ENCODE peak calls at places on chromosomes 6 and 20, in seven cellular contexts. S, K, X, V, N, T and I are unnamed samples.
A peak's percentile ranks its signal among the peaks of the same experiment; 100 is the strongest.

GRCh38 chr6:119129148-119129967 is 50.9 kb upstream of the FAM184A start:
- DNase-seq in S (peak; percentile 76), K (peak; percentile 81), X (peak; percentile 78), V (peak; percentile 30), N (no peak), T (no peak), I (no peak)

GRCh38 chr6:146871613-146872465 is 273.1 kb downstream of the ADGB start:
- DNase-seq in S (no peak), K (peak; percentile 89), X (no peak), V (no peak), N (no peak), T (no peak), I (no peak)

GRCh38 chr20:47181056-47181862 is 175.2 kb downstream of the ZMYND8 start:
- DNase-seq in S (peak; percentile 83), K (peak; percentile 82), X (peak; percentile 69), V (no peak), N (no peak), T (no peak), I (no peak)

GRCh38 chr6:7106752-7107577 is 796 bp upstream of the RREB1 start:
- DNase-seq in S (peak; percentile 16), K (no peak), X (peak; percentile 72), V (peak; percentile 28), N (peak; percentile 72), T (peak; percentile 59), I (no peak)

GRCh38 chr6:24581084-24581669 is 64.8 kb downstream of the KIAA0319 start:
- DNase-seq in S (peak; percentile 50), K (peak; percentile 58), X (peak; percentile 78), V (peak; percentile 75), N (peak; percentile 77), T (peak; percentile 72), I (no peak)

GRCh38 chr6:17291778-17292177 is 10.6 kb downstream of the RBM24 start:
- DNase-seq in S (peak; percentile 38), K (no peak), X (no peak), V (no peak), N (no peak), T (no peak), I (no peak)

GRCh38 chr20:41178904-41179432 is 41.6 kb downstream of the PLCG1 start:
- DNase-seq in S (no peak), K (no peak), X (no peak), V (peak; percentile 56), N (peak; percentile 65), T (peak; percentile 40), I (no peak)

GRCh38 chr6:137709424-137710281 is 157.4 kb upstream of the TNFAIP3 start:
- DNase-seq in S (peak; percentile 88), K (peak; percentile 79), X (peak; percentile 49), V (no peak), N (no peak), T (no peak), I (no peak)

GRCh38 chr6:41475737-41476357 is 70.3 kb upstream of the FOXP4 start:
- DNase-seq in S (no peak), K (no peak), X (no peak), V (no peak), N (no peak), T (no peak), I (no peak)

GRCh38 chr6:25641940-25642666 is 9.9 kb upstream of the SCGN start:
- DNase-seq in S (no peak), K (no peak), X (no peak), V (no peak), N (no peak), T (no peak), I (no peak)

GRCh38 chr6:169051371-169051770 is 202.3 kb downstream of the THBS2 start:
- DNase-seq in S (peak; percentile 49), K (no peak), X (no peak), V (no peak), N (no peak), T (no peak), I (no peak)

GRCh38 chr20:21229163-21229562 is 74.0 kb upstream of the XRN2 start:
- DNase-seq in S (peak; percentile 15), K (peak; percentile 15), X (no peak), V (no peak), N (no peak), T (no peak), I (no peak)

GRCh38 chr20:6121504-6121903 is 1.3 kb downstream of the FERMT1 start:
- DNase-seq in S (no peak), K (no peak), X (no peak), V (no peak), N (no peak), T (no peak), I (no peak)

GRCh38 chr6:134520181-134521115 is 202.5 kb upstream of the SGK1 start:
- DNase-seq in S (peak; percentile 67), K (peak; percentile 70), X (no peak), V (no peak), N (no peak), T (no peak), I (no peak)

GRCh38 chr6:140538926-140539325 is 1164.5 kb upstream of the CITED2 start:
- DNase-seq in S (peak; percentile 19), K (peak; percentile 28), X (no peak), V (no peak), N (no peak), T (no peak), I (no peak)

GRCh38 chr6:90940812-90941481 is 354.1 kb upstream of the MAP3K7 start:
- DNase-seq in S (peak; percentile 66), K (peak; percentile 56), X (peak; percentile 90), V (no peak), N (no peak), T (no peak), I (peak; percentile 5)

GRCh38 chr20:37346526-37347346 is 796 bp downstream of the SRC start:
- DNase-seq in S (no peak), K (no peak), X (no peak), V (no peak), N (peak; percentile 69), T (no peak), I (no peak)

GRCh38 chr20:44921447-44921846 is 11.6 kb downstream of the PABPC1L start:
- DNase-seq in S (no peak), K (no peak), X (no peak), V (no peak), N (no peak), T (no peak), I (no peak)

GRCh38 chr6:154767419-154767818 is 34.2 kb downstream of the SCAF8 start:
- DNase-seq in S (no peak), K (no peak), X (no peak), V (no peak), N (no peak), T (no peak), I (no peak)

GRCh38 chr6:45438849-45439406 is 61.2 kb upstream of the SUPT3H start:
- DNase-seq in S (peak; percentile 93), K (peak; percentile 96), X (no peak), V (no peak), N (no peak), T (no peak), I (no peak)
- H3K4me3 ChIP-seq in S (no peak overlapping the region), K (no peak overlapping the region), X (no peak overlapping the region), V (no peak overlapping the region), N (no peak overlapping the region), T (no peak overlapping the region), I (no peak overlapping the region)

GRCh38 chr20:3406481-3407425 is 716 bp downstream of the DNAAF9 start:
- DNase-seq in S (peak; percentile 40), K (peak; percentile 83), X (no peak), V (peak; percentile 59), N (peak; percentile 75), T (peak; percentile 48), I (no peak)
- TF ChIP-seq CTCF in S (no peak), K (no peak), X (no peak), V (no peak), N (no peak), T (no peak), I (peak; percentile 16)

GRCh38 chr20:1489764-1490436 is 1.3 kb downstream of the SIRPB2 start:
- DNase-seq in S (no peak), K (no peak), X (no peak), V (no peak), N (no peak), T (no peak), I (no peak)
- H3K4me3 ChIP-seq in S (no peak overlapping the region), K (no peak overlapping the region), X (no peak overlapping the region), V (no peak overlapping the region), N (peak overlapping the region; percentile 28), T (peak overlapping the region; percentile 49), I (no peak overlapping the region)

GRCh38 chr20:33031531-33031930 is at the start of gene BPIFB6:
- DNase-seq in S (no peak), K (no peak), X (no peak), V (no peak), N (no peak), T (no peak), I (no peak)
- TF ChIP-seq CTCF in S (no peak), K (no peak), X (no peak), V (no peak), N (no peak), T (no peak), I (no peak)

DNA sequence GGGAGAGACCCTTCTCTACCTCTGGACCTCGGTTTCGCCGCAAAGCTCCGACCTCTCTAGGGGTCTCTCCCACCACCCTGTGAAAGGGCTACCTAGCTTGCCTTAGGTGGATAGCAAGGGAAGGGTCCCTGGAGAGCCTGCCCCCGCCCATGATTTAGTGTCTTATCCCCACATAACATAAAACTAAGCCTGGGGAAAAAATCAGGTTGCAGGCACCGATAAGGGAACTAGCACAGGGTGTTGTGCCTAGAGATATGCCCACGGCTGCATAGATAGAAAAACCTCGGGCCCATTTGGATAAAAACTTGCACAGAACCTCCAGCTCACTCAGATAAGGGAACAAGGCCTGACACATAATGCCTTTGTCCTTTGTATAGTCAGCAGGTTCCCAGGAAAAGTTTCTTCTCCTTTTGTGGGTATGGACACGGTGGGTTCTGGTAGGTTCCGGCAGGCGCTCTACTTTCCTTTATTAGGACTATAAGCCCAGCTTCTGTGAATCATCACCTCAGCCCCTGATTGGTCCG is 846 bp downstream of the ZSCAN31 start:
- DNase-seq in S (no peak), K (no peak), X (no peak), V (no peak), N (no peak), T (peak; percentile 46), I (no peak)
- H3K4me3 ChIP-seq in S (peak overlapping the region; percentile 41), K (peak overlapping the region; percentile 77), X (peak overlapping the region; percentile 91), V (peak overlapping the region; percentile 90), N (peak overlapping the region; percentile 77), T (peak overlapping the region; percentile 74), I (peak overlapping the region; percentile 52)